ENCODE peak calls at places on chromosome 15, in six cellular contexts. One of them, this sample, is unnamed.

GRCh38 chr15:83561661-83562060 is 92.3 kb upstream of the ADAMTSL3 start:
- DNase-seq in fibroblast of lung: peak
- DNase-seq in DMS153: no peak
- DNase-seq in hippocampal formation: no peak
- DNase-seq in A549: no peak
- DNase-seq in breast epithelium: no peak
- DNase-seq in this sample: no peak

GRCh38 chr15:70362911-70363310 is 265.2 kb upstream of the TLE3 start:
- DNase-seq in fibroblast of lung: peak
- DNase-seq in DMS153: no peak
- DNase-seq in hippocampal formation: peak
- DNase-seq in A549: no peak
- DNase-seq in breast epithelium: no peak
- DNase-seq in this sample: peak

GRCh38 chr15:81894069-81894468 is 151.7 kb downstream of the MEX3B start:
- DNase-seq in fibroblast of lung: no peak
- DNase-seq in DMS153: no peak
- DNase-seq in hippocampal formation: no peak
- DNase-seq in A549: no peak
- DNase-seq in breast epithelium: no peak
- DNase-seq in this sample: no peak

GRCh38 chr15:29425864-29426263 is 156.2 kb upstream of the NSMCE3 start:
- DNase-seq in fibroblast of lung: no peak
- DNase-seq in DMS153: no peak
- DNase-seq in hippocampal formation: no peak
- DNase-seq in A549: no peak
- DNase-seq in breast epithelium: no peak
- DNase-seq in this sample: no peak

GRCh38 chr15:29747837-29748417 is 74.3 kb downstream of the TJP1 start:
- DNase-seq in fibroblast of lung: no peak
- DNase-seq in DMS153: no peak
- DNase-seq in hippocampal formation: no peak
- DNase-seq in A549: no peak
- DNase-seq in breast epithelium: no peak
- DNase-seq in this sample: peak

GRCh38 chr15:89196994-89197393 is 24.4 kb downstream of the RLBP1 start:
- DNase-seq in fibroblast of lung: no peak
- DNase-seq in DMS153: peak
- DNase-seq in hippocampal formation: no peak
- DNase-seq in A549: no peak
- DNase-seq in breast epithelium: no peak
- DNase-seq in this sample: no peak

GRCh38 chr15:89998141-89998661 is 2.9 kb upstream of the ZNF710 start:
- DNase-seq in fibroblast of lung: peak
- DNase-seq in DMS153: no peak
- DNase-seq in hippocampal formation: no peak
- DNase-seq in A549: peak
- DNase-seq in breast epithelium: no peak
- DNase-seq in this sample: peak

GRCh38 chr15:45386420-45386819 is 8.1 kb upstream of the GATM start:
- DNase-seq in fibroblast of lung: no peak
- DNase-seq in DMS153: no peak
- DNase-seq in hippocampal formation: peak
- DNase-seq in A549: no peak
- DNase-seq in breast epithelium: no peak
- DNase-seq in this sample: no peak

GRCh38 chr15:40333922-40334492 is 6.7 kb downstream of the CCDC9B start:
- DNase-seq in fibroblast of lung: peak
- DNase-seq in DMS153: no peak
- DNase-seq in hippocampal formation: peak
- DNase-seq in A549: no peak
- DNase-seq in breast epithelium: no peak
- DNase-seq in this sample: peak

GRCh38 chr15:71275098-71275497 is 159.8 kb downstream of the THSD4 start:
- DNase-seq in fibroblast of lung: peak
- DNase-seq in DMS153: no peak
- DNase-seq in hippocampal formation: no peak
- DNase-seq in A549: no peak
- DNase-seq in breast epithelium: no peak
- DNase-seq in this sample: peak

GRCh38 chr15:70853855-70854668 is at the start of gene LARP6:
- DNase-seq in fibroblast of lung: peak
- DNase-seq in DMS153: no peak
- DNase-seq in hippocampal formation: peak
- DNase-seq in A549: peak
- DNase-seq in breast epithelium: peak
- DNase-seq in this sample: peak

GRCh38 chr15:77874071-77874470 is 203.4 kb downstream of the TBC1D2B start:
- DNase-seq in fibroblast of lung: no peak
- DNase-seq in DMS153: no peak
- DNase-seq in hippocampal formation: no peak
- DNase-seq in A549: no peak
- DNase-seq in breast epithelium: no peak
- DNase-seq in this sample: no peak

GRCh38 chr15:45401665-45402161 is 23.4 kb upstream of the GATM start:
- DNase-seq in fibroblast of lung: no peak
- DNase-seq in DMS153: no peak
- DNase-seq in hippocampal formation: no peak
- DNase-seq in A549: no peak
- DNase-seq in breast epithelium: no peak
- DNase-seq in this sample: no peak

GRCh38 chr15:42911058-42911592 is 9.5 kb downstream of the TTBK2 start:
- DNase-seq in fibroblast of lung: peak
- DNase-seq in DMS153: no peak
- DNase-seq in hippocampal formation: no peak
- DNase-seq in A549: no peak
- DNase-seq in breast epithelium: no peak
- DNase-seq in this sample: peak

GRCh38 chr15:64622410-64623260 is 152.8 kb downstream of the RBPMS2 start:
- DNase-seq in fibroblast of lung: no peak
- DNase-seq in DMS153: no peak
- DNase-seq in hippocampal formation: no peak
- DNase-seq in A549: no peak
- DNase-seq in breast epithelium: no peak
- DNase-seq in this sample: no peak

GRCh38 chr15:82919231-82919886 is 33.2 kb downstream of the HOMER2 start:
- DNase-seq in fibroblast of lung: no peak
- DNase-seq in DMS153: peak
- DNase-seq in hippocampal formation: no peak
- DNase-seq in A549: no peak
- DNase-seq in breast epithelium: peak
- DNase-seq in this sample: no peak